ENCODE peak calls at places on chromosomes 7 and 10, in eight cellular contexts. J, K, P, U, T, C, S and E are unnamed samples.

GRCh38 chr10:88565072-88565471 is 18.0 kb downstream of the RNLS start:
- DNase-seq in J (no peak), K (no peak), P (no peak), U (no peak), T (peak), C (no peak), S (no peak), E (no peak)

GRCh38 chr10:114855776-114856543 is 34.4 kb downstream of the FHIP2A start:
- DNase-seq in J (no peak), K (no peak), P (no peak), U (no peak), T (no peak), C (no peak), S (no peak), E (no peak)

GRCh38 chr7:43729924-43730248 is 563 bp upstream of the COA1 start:
- DNase-seq in J (no peak), K (no peak), P (no peak), U (no peak), T (no peak), C (no peak), S (no peak), E (no peak)

GRCh38 chr10:117168135-117168674 is 29.1 kb upstream of the KCNK18 start:
- DNase-seq in J (peak), K (peak), P (no peak), U (no peak), T (no peak), C (no peak), S (peak), E (peak)

GRCh38 chr10:85791846-85792532 is 574.6 kb downstream of the GRID1 start:
- DNase-seq in J (no peak), K (no peak), P (no peak), U (no peak), T (no peak), C (no peak), S (no peak), E (peak)

GRCh38 chr10:127892743-127893142 is at the start of gene CLRN3:
- DNase-seq in J (no peak), K (no peak), P (no peak), U (no peak), T (no peak), C (no peak), S (no peak), E (no peak)

GRCh38 chr7:132930881-132931280 is 151.0 kb downstream of the CHCHD3 start:
- DNase-seq in J (no peak), K (no peak), P (no peak), U (no peak), T (no peak), C (no peak), S (no peak), E (no peak)

GRCh38 chr7:70870349-70870748 is 261.6 kb upstream of the GALNT17 start:
- DNase-seq in J (no peak), K (no peak), P (no peak), U (no peak), T (no peak), C (no peak), S (no peak), E (no peak)

GRCh38 chr7:80392229-80393169 is 119.4 kb downstream of the GNAT3 start:
- DNase-seq in J (no peak), K (no peak), P (no peak), U (no peak), T (peak), C (no peak), S (no peak), E (no peak)

GRCh38 chr7:117942780-117943179 is 69.5 kb upstream of the CTTNBP2 start:
- DNase-seq in J (no peak), K (no peak), P (no peak), U (no peak), T (no peak), C (no peak), S (no peak), E (no peak)

GRCh38 chr7:105304040-105304895 is 84.5 kb downstream of the SRPK2 start:
- DNase-seq in J (no peak), K (no peak), P (no peak), U (peak), T (peak), C (no peak), S (peak), E (no peak)

GRCh38 chr7:17963281-17963680 is 23.0 kb upstream of the SNX13 start:
- DNase-seq in J (no peak), K (peak), P (no peak), U (no peak), T (no peak), C (no peak), S (no peak), E (no peak)

GRCh38 chr7:155166673-155167370 is 96.7 kb downstream of the HTR5A start:
- DNase-seq in J (no peak), K (no peak), P (no peak), U (no peak), T (peak), C (no peak), S (peak), E (no peak)

GRCh38 chr7:139775829-139776266 is 1.9 kb downstream of the HIPK2 start:
- DNase-seq in J (no peak), K (peak), P (peak), U (peak), T (peak), C (no peak), S (peak), E (peak)

GRCh38 chr7:68224041-68224534 is 1227.5 kb downstream of the TYW1 start:
- DNase-seq in J (no peak), K (no peak), P (no peak), U (peak), T (no peak), C (no peak), S (no peak), E (no peak)

GRCh38 chr10:32795598-32796183 is 162.3 kb downstream of the ITGB1 start:
- DNase-seq in J (no peak), K (peak), P (no peak), U (peak), T (peak), C (no peak), S (no peak), E (no peak)

GRCh38 chr10:11245510-11245909 is 227.8 kb downstream of the CELF2 start:
- DNase-seq in J (no peak), K (no peak), P (no peak), U (no peak), T (no peak), C (no peak), S (no peak), E (no peak)
- TF ChIP-seq POLR2A in J (no peak), K (no peak), P (no peak), U (no peak), T (no peak), C (no peak), S (no peak), E (no peak)

GRCh38 chr7:131026297-131027003 is 292.4 kb upstream of the KLF14 start:
- DNase-seq in J (no peak), K (no peak), P (no peak), U (no peak), T (no peak), C (no peak), S (no peak), E (no peak)

GRCh38 chr7:131029002-131029401 is 295.0 kb upstream of the KLF14 start:
- DNase-seq in J (no peak), K (no peak), P (no peak), U (no peak), T (no peak), C (no peak), S (no peak), E (no peak)

GRCh38 chr7:131031100-131031868 is 296.4 kb upstream of the MKLN1 start:
- DNase-seq in J (no peak), K (no peak), P (no peak), U (no peak), T (no peak), C (no peak), S (no peak), E (no peak)

GRCh38 chr7:131028293-131028692 is 294.3 kb upstream of the KLF14 start:
- DNase-seq in J (no peak), K (no peak), P (no peak), U (no peak), T (no peak), C (no peak), S (no peak), E (no peak)

DNA sequence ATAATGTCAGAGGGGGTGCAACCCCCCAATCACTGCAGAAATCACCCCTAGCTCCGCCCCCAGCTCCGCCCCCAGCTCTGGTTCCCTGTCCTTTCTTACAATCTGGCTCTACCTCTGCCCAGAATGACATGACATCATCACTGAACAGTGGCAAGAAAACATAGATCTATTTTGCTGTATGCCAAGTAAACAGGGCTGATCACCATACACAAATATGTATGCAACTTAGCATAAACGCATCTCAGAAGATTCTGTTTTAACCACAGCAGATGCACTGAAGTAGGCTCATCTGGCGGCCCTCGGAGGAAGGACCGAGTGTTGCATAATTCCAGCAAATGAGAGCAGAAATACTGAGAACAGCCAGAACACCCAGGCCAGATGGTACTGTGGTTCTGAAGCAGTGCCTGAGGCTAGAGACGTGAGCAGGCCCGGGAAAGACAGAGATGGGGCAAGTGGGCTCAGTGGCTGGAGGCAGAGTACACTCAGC is 293.3 kb upstream of the KLF14 start:
- DNase-seq in J (peak), K (no peak), P (no peak), U (no peak), T (no peak), C (no peak), S (no peak), E (no peak)
- TF ChIP-seq POLR2A in J (no peak), K (no peak), P (no peak), U (no peak), T (no peak), C (no peak), S (no peak), E (no peak)

DNA sequence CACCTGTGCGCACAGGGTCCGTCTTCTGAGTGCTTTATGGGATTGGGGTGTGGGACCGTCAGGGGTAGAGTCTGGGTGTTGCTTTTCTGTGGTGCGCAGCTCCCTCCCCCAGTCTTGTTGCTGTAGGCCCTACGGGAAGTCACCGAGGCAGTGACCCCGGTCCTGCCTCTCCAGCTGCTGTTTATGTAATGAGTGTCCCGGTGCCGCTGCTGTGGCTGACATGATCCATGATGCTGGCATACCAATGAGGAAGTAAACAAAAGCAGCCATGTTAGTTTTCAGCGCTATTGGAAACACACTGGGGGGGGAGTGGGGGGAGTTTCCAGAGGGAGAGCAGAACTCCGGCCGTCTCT is 1.1 kb downstream of the TRIM8 start:
- DNase-seq in J (peak), K (peak), P (peak), U (peak), T (peak), C (no peak), S (no peak), E (peak)
- TF ChIP-seq POLR2A in J (no peak), K (no peak), P (no peak), U (peak), T (no peak), C (no peak), S (no peak), E (no peak)

GRCh38 chr10:97676770-97677581 is 10.1 kb downstream of the AVPI1 start:
- DNase-seq in J (no peak), K (no peak), P (no peak), U (no peak), T (no peak), C (no peak), S (peak), E (no peak)
- TF ChIP-seq POLR2A in J (no peak), K (no peak), P (no peak), U (no peak), T (no peak), C (no peak), S (no peak), E (no peak)

DNA sequence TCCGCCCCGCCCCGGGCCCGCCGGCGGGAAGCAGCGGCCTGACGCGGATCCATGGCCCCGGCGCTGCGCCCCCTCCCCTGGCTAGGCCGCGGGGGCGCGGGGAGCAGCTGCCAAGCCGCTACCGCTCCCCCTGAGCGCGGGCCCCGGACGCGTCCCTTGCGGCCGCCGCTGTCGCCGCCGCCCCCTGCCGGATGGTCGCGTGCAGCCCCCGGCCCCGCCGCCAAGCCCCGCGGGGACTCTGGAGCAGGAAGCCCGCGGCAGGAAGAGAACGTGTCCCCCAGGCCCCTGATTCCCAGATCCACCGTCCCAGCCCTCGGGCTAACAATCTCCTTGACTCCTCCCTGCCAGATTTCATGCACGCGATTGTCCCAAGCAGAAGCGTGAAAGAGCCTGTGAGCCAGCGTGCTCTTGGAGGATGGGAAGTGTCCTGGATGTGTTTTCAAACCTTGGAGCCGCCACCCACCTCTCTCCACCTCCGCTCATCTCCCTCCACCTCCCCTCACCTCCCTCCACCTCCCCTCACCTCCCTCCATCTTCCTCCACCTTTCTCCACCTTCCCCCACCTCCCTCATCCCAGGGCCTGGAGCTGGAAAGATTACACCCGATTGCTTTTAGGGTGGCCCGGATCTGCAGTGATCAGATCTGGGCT is 419 bp upstream of the PRTFDC1 start:
- DNase-seq in J (peak), K (peak), P (no peak), U (peak), T (no peak), C (no peak), S (no peak), E (peak)
- TF ChIP-seq POLR2A in J (no peak), K (no peak), P (no peak), U (no peak), T (no peak), C (no peak), S (no peak), E (no peak)

DNA sequence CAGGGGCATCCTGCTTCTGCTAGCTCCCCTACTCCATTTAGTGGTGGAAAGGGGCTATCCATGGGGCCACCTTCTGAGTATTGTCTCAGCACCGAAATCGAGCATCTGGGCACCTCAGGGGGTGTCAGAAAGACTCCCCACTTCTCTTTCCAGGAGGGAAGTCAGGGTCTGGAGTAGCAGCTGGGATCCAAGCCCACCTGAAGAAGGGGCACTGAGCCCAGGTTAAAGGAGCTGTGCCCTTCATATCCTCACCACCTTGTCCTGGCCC is 2.6 kb downstream of the FLNC start:
- DNase-seq in J (no peak), K (no peak), P (no peak), U (no peak), T (no peak), C (no peak), S (no peak), E (no peak)
- TF ChIP-seq POLR2A in J (no peak), K (no peak), P (no peak), U (no peak), T (no peak), C (no peak), S (no peak), E (no peak)

GRCh38 chr7:95668504-95669018 is 72.2 kb upstream of the PDK4 start:
- DNase-seq in J (no peak), K (no peak), P (no peak), U (no peak), T (no peak), C (no peak), S (no peak), E (no peak)
- TF ChIP-seq POLR2A in J (no peak), K (no peak), P (no peak), U (no peak), T (no peak), C (no peak), S (no peak), E (no peak)

GRCh38 chr10:119370972-119371703 is 163.8 kb downstream of the GRK5 start:
- DNase-seq in J (peak), K (peak), P (peak), U (no peak), T (no peak), C (no peak), S (no peak), E (peak)
- TF ChIP-seq POLR2A in J (no peak), K (no peak), P (no peak), U (no peak), T (no peak), C (no peak), S (no peak), E (no peak)

GRCh38 chr7:73841689-73842247 is 548 bp downstream of the METTL27 start:
- DNase-seq in J (peak), K (no peak), P (no peak), U (no peak), T (no peak), C (no peak), S (no peak), E (no peak)

GRCh38 chr7:73844131-73844547 is 1.8 kb upstream of the METTL27 start:
- DNase-seq in J (peak), K (no peak), P (no peak), U (no peak), T (no peak), C (no peak), S (no peak), E (no peak)

GRCh38 chr7:73840715-73841379 is 1.5 kb downstream of the METTL27 start:
- DNase-seq in J (peak), K (no peak), P (no peak), U (no peak), T (no peak), C (no peak), S (no peak), E (no peak)

GRCh38 chr7:73839743-73840714 is 2.3 kb downstream of the METTL27 start:
- DNase-seq in J (peak), K (no peak), P (no peak), U (no peak), T (no peak), C (no peak), S (no peak), E (no peak)

DNA sequence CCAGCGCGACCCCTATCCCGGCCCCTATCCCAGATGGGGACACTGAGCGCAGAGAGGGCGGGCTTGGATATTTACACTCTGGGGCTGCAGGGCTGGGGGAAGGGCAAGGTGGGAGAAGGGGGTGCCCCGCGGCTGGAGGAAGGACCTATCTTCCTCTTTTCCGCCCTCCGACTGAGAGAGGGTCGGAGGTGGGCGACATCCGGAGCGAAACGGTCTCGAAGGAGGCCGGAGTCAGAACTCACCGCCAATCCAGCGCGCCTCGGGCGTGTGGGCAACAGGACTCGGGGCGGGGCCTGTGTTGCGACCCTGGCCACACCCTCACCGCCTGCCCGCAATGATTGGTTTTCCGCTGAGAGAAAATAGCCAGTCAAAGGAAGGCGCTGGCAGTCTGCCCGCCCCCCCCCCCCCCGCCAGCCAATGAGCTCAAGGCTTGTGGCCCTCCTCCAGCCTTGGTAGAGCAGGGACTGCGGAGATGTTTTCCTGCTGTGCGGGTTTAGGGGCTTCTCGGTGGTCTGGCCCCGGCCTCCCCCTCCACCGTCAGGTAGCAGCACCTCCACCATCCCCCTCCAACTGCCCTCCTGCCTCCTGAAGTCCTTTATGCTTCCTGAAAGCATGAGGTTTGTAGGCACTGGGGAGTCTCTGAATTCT is at the start of gene METTL27:
- DNase-seq in J (peak), K (peak), P (peak), U (peak), T (peak), C (peak), S (peak), E (peak)
- TF ChIP-seq POLR2A in J (no peak), K (no peak), P (no peak), U (peak), T (peak), C (no peak), S (peak), E (peak)